ENCODE peak calls at places on chromosomes 13 and 19, in nine cellular contexts. S, A, X, T, B, N, Q, J and Y are unnamed samples.

GRCh38 chr13:73602295-73602694 is 531.9 kb downstream of the KLF12 start:
- DNase-seq in S (peak), A (no peak), X (no peak), T (no peak), B (no peak), N (no peak), Q (no peak), J (no peak), Y (no peak)

GRCh38 chr19:49921871-49922755 is 6.9 kb upstream of the ATF5 start:
- DNase-seq in S (peak), A (no peak), X (no peak), T (no peak), B (no peak), N (no peak), Q (no peak), J (no peak), Y (no peak)

GRCh38 chr13:99984463-99985242 is 3.1 kb downstream of the ZIC2 start:
- DNase-seq in S (no peak), A (no peak), X (no peak), T (no peak), B (no peak), N (no peak), Q (no peak), J (no peak), Y (peak)

GRCh38 chr19:49895566-49896297 is 955 bp downstream of the IL4I1 start:
- DNase-seq in S (no peak), A (no peak), X (no peak), T (no peak), B (peak), N (no peak), Q (no peak), J (no peak), Y (no peak)

GRCh38 chr13:98144501-98145350 is 1.8 kb downstream of the FARP1 start:
- DNase-seq in S (peak), A (no peak), X (peak), T (no peak), B (no peak), N (no peak), Q (no peak), J (no peak), Y (no peak)

GRCh38 chr13:62747629-62748028 is 1332.0 kb upstream of the PCDH20 start:
- DNase-seq in S (peak), A (no peak), X (no peak), T (no peak), B (no peak), N (no peak), Q (no peak), J (no peak), Y (no peak)

GRCh38 chr13:20566424-20566916 is 487 bp upstream of the IFT88 start:
- DNase-seq in S (peak), A (peak), X (no peak), T (no peak), B (no peak), N (peak), Q (peak), J (peak), Y (peak)

GRCh38 chr13:102839462-102839861 is 6.4 kb upstream of the ERCC5 start:
- DNase-seq in S (peak), A (no peak), X (no peak), T (no peak), B (no peak), N (no peak), Q (no peak), J (no peak), Y (no peak)

GRCh38 chr13:48398450-48399095 is 14.3 kb downstream of the LPAR6 start:
- DNase-seq in S (peak), A (no peak), X (no peak), T (no peak), B (no peak), N (no peak), Q (no peak), J (no peak), Y (no peak)

GRCh38 chr13:45301263-45301662 is 39.7 kb downstream of the TPT1 start:
- DNase-seq in S (no peak), A (no peak), X (no peak), T (no peak), B (no peak), N (no peak), Q (no peak), J (no peak), Y (peak)

GRCh38 chr19:3198901-3199700 is 13.4 kb downstream of the NCLN start:
- DNase-seq in S (no peak), A (no peak), X (no peak), T (no peak), B (peak), N (no peak), Q (no peak), J (no peak), Y (no peak)

GRCh38 chr19:16068696-16069259 is 7.5 kb upstream of the TPM4 start:
- DNase-seq in S (no peak), A (no peak), X (no peak), T (no peak), B (no peak), N (no peak), Q (no peak), J (no peak), Y (no peak)

GRCh38 chr13:20258208-20258962 is 26.3 kb upstream of the GJB6 start:
- DNase-seq in S (no peak), A (no peak), X (no peak), T (no peak), B (no peak), N (no peak), Q (peak), J (no peak), Y (no peak)

GRCh38 chr13:71979616-71980015 is 112.6 kb upstream of the DACH1 start:
- DNase-seq in S (no peak), A (no peak), X (no peak), T (no peak), B (no peak), N (no peak), Q (no peak), J (no peak), Y (no peak)

DNA sequence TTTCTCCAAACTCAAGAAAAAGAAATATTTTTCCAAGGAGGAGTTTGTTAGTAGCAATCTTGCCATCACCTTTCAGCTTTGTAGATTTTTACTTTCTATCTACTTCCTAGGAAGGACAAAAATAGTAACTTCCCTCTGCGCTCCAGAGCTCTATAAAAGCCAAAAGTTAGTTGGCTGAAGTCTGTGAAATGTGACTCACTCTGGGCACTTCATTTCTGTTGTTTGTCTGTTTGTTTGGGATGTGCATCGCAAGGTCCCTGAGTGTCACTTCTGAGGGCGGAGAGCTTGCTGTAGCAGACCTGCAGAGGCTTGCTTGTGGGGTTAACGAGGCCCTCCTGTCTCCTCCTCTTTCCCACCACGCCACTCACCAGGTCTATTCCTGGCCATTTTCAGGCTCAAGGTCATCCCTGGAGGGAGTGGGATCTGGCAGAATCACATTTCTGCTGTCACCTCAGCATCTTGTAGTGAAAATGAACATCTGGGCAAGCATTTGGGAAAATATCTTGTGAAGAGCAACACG is 307.6 kb downstream of the GPC6 start:
- DNase-seq in S (no peak), A (no peak), X (no peak), T (no peak), B (no peak), N (no peak), Q (no peak), J (no peak), Y (no peak)
- TF ChIP-seq POLR2A in S (no peak), A (no peak), X (no peak), T (no peak), B (no peak), N (no peak), Q (no peak), J (no peak), Y (no peak)

DNA sequence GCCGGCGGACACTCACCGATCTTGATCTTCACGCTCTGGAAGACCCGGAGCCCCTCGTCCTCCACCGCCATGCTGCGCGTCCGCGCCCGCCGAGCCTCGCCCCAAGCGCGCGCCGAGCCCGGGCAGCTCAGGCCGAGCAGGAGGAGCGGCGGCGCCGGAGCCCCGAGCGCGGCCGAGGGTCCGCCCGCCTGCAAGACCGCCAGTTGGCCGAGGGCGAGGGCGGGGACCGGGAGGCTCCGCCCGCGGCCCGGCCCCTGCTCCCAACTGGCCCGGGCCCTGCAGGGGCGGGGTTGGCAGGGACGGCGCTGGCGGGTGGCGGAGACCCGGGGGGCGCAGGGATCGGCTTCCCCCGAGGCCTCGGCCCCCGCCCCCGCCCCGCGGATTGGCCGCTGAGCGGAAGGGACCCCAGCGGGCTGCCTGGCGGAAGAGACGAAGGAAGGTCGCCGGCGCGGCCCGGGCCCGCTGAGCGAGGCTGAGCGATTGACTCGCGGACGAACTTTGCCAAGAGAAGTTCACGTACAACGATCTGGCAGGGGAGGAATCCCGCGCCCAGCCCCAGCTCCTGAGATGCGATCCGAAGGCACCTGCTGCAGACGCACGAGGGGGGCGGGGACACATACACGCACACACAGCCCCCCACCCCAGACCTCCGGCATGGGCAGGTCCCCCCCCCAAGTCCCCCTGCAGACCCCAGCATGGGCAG is at the start of gene RASA3:
- DNase-seq in S (peak), A (peak), X (peak), T (peak), B (peak), N (peak), Q (peak), J (peak), Y (peak)
- TF ChIP-seq POLR2A in S (peak), A (peak), X (peak), T (no peak), B (peak), N (no peak), Q (peak), J (no peak), Y (peak)

GRCh38 chr13:52405767-52406494 is at the start of gene THSD1:
- DNase-seq in S (peak), A (peak), X (peak), T (peak), B (peak), N (peak), Q (peak), J (no peak), Y (peak)
- TF ChIP-seq POLR2A in S (no peak), A (peak), X (no peak), T (no peak), B (no peak), N (no peak), Q (peak), J (no peak), Y (no peak)

DNA sequence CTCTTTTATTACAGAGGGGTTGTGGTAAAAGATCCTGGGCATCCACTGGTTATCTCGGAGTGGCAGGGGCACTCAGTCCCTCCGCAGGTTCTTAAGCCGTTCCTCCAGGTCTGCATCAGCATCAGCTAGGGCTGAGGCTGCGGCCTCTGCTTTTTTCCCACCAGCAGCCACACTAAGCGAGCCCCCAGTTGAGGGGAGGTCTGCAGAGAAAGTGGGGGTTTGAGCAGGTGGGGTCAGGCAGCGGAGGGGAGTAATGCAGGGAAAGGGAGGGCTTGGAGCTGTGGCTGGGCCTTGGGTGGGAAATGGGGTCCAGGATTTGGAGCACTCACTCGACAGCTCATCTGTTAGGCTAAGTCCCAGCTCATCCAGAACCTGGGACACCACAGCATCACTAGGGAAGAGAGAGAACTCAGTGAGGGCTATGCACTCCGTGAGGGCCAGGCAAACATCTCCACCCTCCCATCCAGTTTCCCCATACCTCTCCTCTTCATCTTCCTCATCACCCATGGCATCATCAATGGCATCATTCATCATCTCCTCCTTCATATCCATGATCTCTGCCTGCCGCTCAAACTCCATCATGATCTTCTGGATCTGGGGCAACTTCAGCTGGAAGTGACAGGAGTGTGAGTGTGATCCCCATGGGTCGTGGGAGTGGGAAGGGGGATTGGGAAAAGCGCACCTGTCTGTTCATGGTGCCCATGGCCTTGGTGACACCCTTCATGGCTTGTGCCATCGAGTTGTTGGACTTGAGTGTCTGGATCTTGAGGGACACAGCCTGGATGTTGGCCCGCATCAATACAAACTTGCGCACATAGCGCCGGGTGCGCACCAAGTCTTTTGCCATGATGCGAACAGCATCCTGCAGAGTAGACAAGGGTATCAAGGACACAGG is 3.1 kb downstream of the CHMP2A start:
- DNase-seq in S (no peak), A (no peak), X (no peak), T (no peak), B (no peak), N (no peak), Q (no peak), J (no peak), Y (no peak)
- TF ChIP-seq POLR2A in S (no peak), A (no peak), X (no peak), T (no peak), B (no peak), N (no peak), Q (no peak), J (peak), Y (no peak)

DNA sequence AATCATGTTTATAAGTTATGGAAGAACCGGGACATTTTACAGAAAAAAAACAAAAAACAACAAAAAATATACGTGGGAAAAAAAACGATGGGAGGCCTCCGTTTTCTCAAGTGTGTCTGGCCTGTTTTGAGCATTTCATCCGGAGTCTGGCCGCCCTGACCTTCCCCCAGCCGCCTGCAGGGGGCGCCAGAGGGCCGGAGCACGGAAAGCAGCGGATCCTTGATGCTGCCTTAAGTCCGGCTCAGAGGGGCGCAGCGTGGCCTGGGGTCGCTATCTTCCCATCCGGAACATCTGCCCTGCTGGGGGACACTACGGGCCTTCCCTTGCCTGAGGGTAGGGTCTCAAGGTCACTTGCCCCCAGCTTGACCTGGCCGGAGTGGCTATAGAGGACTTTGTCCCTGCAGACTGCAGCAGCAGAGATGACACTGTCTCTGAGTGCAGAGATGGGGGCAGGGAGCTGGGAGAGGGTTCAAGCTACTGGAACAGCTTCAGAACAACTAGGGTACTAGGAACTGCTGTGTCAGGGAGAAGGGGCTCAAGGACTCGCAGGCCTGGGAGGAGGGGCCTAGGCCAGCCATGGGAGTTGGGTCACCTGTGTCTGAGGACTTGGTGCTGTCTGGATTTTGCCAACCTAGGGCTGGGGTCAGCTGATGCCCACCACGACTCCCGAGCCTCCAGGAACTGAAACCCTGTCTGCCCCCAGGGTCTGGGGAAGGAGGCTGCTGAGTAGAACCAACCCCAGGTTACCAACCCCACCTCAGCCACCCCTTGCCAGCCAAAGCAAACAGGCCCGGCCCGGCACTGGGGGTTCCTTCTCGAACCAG is 1.8 kb upstream of the APOE start:
- DNase-seq in S (peak), A (peak), X (peak), T (peak), B (peak), N (peak), Q (peak), J (peak), Y (peak)
- TF ChIP-seq POLR2A in S (no peak), A (no peak), X (no peak), T (no peak), B (no peak), N (no peak), Q (no peak), J (no peak), Y (peak)

DNA sequence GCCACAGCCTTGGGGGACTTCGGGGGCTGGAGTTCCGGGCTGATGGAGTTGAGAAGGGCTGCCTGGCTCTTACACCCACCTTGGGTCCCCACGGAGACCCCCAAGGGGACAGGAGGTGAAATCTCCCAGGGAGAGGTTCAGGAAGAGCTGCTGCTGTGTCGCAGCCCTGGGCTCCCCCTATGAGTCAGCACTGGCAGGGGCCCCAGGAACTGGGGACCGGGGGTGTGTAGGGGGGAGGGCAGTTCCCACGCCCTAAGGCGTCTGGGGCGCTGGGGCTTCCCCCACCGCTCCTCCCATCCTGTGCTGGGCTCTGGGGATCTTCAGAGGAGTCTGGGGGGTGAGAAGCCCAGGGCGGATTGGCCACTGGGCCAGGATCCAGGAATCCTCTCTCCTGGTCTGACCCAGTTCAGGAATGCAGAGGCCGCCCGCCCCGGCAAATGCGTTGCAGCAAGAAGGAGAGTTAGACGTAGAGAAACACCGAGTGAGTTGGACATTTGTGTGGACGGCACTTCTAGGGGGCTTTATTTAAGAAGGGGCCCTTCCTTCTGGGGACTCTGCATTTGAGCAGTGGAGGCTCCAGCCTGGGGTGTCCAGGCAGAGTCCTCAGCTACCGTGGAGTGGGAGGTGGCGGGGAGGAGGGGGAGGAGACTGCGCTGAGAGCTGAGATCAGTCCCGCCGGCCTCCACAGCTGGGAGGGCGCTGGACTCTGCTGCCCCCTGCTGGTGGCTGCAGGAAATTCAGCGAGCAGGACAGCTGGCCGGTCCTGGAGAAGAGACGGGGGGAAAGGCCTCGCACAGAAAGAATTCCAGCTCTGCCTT is 15.0 kb upstream of the NANOS3 start:
- DNase-seq in S (peak), A (peak), X (peak), T (peak), B (peak), N (peak), Q (no peak), J (no peak), Y (peak)
- TF ChIP-seq POLR2A in S (peak), A (peak), X (peak), T (no peak), B (peak), N (no peak), Q (no peak), J (no peak), Y (peak)

DNA sequence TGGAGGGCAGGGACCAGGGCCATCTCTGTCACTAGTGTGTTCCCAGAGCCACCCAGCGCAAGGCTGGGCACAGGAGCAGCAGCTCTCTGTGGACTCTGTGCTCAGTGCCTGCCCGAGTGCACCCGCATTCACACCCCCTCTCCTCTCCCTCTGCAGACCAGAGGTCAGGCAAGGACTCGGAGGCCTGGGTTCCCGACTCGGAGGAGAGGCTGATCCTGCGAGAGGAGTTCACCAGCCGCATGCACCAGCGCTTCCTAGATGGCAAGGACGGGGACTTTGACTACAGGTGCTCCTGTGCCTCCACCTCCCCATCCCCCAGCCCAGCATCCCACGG is 10.2 kb downstream of the CCDC97 start:
- DNase-seq in S (no peak), A (no peak), X (no peak), T (no peak), B (no peak), N (no peak), Q (no peak), J (no peak), Y (no peak)
- TF ChIP-seq POLR2A in S (no peak), A (no peak), X (no peak), T (no peak), B (no peak), N (no peak), Q (no peak), J (no peak), Y (no peak)

DNA sequence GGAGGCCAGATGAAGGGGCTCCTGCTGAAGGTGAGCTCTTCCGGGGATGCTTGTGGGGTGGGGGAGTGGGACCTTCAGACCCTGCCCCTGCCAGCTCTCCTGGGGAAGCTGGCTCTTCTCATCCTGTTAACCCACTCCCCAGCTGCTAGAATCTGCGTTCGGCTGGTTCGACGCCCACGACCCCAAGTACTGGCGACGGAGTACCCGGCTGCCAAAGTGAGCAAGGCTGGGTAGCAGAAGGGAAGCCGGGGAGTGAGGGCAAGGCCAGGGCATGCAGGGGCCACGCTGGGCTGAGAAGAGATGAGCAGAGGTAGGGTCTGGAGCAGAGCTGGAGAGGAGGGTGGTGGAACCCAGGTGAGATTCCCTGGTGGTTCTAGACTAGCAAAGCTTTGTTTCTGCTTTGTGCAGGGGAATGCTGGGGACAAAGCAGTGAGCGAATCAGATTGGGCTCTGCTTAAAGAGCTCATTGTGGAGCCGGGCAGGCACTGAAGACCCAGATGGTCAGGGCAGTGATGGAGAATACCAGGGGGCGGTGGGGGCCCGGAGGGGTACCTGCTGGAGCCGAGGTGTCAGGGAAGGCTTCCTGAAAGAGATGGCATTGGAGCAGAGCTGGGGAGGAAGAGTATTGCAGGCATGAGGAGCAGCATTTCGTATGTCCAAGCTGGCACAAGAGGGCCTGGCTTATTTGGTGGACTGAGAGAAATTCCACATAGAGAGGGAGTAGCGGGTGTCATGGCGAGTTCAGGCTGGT is 10.3 kb downstream of the KMT2B start:
- DNase-seq in S (no peak), A (no peak), X (no peak), T (no peak), B (no peak), N (no peak), Q (no peak), J (no peak), Y (no peak)
- TF ChIP-seq POLR2A in S (no peak), A (no peak), X (no peak), T (no peak), B (no peak), N (no peak), Q (no peak), J (no peak), Y (no peak)